ENCODE peak calls at places on chromosomes 5 and 9, in seven cellular contexts. L is fibroblast of gingiva, N is AG20443, K is GM20000, O is NCI-H1417, P is fibroblast of the aortic adventitia, Y is stromal cell of bone marrow. B is an unnamed sample.

GRCh38 chr5:83513491-83513890 is 41.9 kb downstream of the VCAN start:
- DNase-seq in L (no peak), N (no peak), K (no peak), O (no peak), P (peak), Y (no peak), B (no peak)

GRCh38 chr5:64923151-64923685 is 154.5 kb downstream of the CWC27 start:
- DNase-seq in L (no peak), N (no peak), K (no peak), O (no peak), P (no peak), Y (no peak), B (no peak)

GRCh38 chr9:81801190-81801589 is 111.8 kb upstream of the TLE1 start:
- DNase-seq in L (no peak), N (peak), K (no peak), O (no peak), P (peak), Y (peak), B (no peak)

GRCh38 chr9:134940236-134941208 is 22.8 kb upstream of the FCN1 start:
- DNase-seq in L (no peak), N (no peak), K (no peak), O (no peak), P (no peak), Y (no peak), B (no peak)

GRCh38 chr5:1392261-1392660 is 47.4 kb upstream of the CLPTM1L start:
- DNase-seq in L (no peak), N (no peak), K (no peak), O (no peak), P (no peak), Y (no peak), B (no peak)

GRCh38 chr9:91170951-91171350 is 190.8 kb downstream of the AUH start:
- DNase-seq in L (no peak), N (no peak), K (no peak), O (peak), P (no peak), Y (no peak), B (no peak)

GRCh38 chr5:163894645-163895044 is 389.2 kb downstream of the MAT2B start:
- DNase-seq in L (peak), N (no peak), K (no peak), O (no peak), P (peak), Y (peak), B (no peak)

GRCh38 chr5:96816991-96817390 is 9.2 kb upstream of the ERAP1 start:
- DNase-seq in L (no peak), N (no peak), K (peak), O (no peak), P (no peak), Y (no peak), B (no peak)

GRCh38 chr9:126860757-126861466 is 473 bp downstream of the ZBTB34 start:
- DNase-seq in L (no peak), N (peak), K (peak), O (no peak), P (no peak), Y (no peak), B (no peak)

GRCh38 chr5:407051-407450 is 35.9 kb upstream of the EXOC3 start:
- DNase-seq in L (no peak), N (no peak), K (no peak), O (no peak), P (no peak), Y (no peak), B (no peak)

GRCh38 chr5:92838253-92838652 is 742.8 kb downstream of the NR2F1-AS1 start:
- DNase-seq in L (no peak), N (no peak), K (peak), O (peak), P (no peak), Y (no peak), B (no peak)

GRCh38 chr5:6372251-6373080 is 5.9 kb downstream of the MED10 start:
- DNase-seq in L (no peak), N (no peak), K (no peak), O (no peak), P (no peak), Y (no peak), B (no peak)

GRCh38 chr5:2018390-2018724 is 135.6 kb upstream of the IRX4 start:
- DNase-seq in L (no peak), N (no peak), K (no peak), O (no peak), P (no peak), Y (no peak), B (no peak)

GRCh38 chr5:149372932-149373331 is 6.2 kb downstream of the IL17B start:
- DNase-seq in L (no peak), N (no peak), K (no peak), O (no peak), P (no peak), Y (no peak), B (no peak)

GRCh38 chr9:113228130-113228665 is 6.9 kb downstream of the SLC31A1 start:
- DNase-seq in L (no peak), N (no peak), K (no peak), O (peak), P (no peak), Y (no peak), B (no peak)

GRCh38 chr5:141363952-141364660 is at the start of gene PCDHGA5:
- DNase-seq in L (no peak), N (peak), K (no peak), O (no peak), P (peak), Y (no peak), B (no peak)

GRCh38 chr9:87646546-87646945 is 79.4 kb upstream of the CTSL start:
- DNase-seq in L (no peak), N (no peak), K (no peak), O (no peak), P (no peak), Y (no peak), B (no peak)

GRCh38 chr5:134129411-134130238 is 15.1 kb downstream of the TCF7 start:
- DNase-seq in L (no peak), N (no peak), K (no peak), O (no peak), P (no peak), Y (no peak), B (no peak)

GRCh38 chr5:72018158-72018803 is 89.0 kb upstream of the MAP1B start:
- DNase-seq in L (peak), N (peak), K (peak), O (peak), P (peak), Y (no peak), B (no peak)

GRCh38 chr9:107239474-107239873 is 43.6 kb upstream of the RAD23B start:
- DNase-seq in L (peak), N (no peak), K (peak), O (no peak), P (peak), Y (no peak), B (no peak)

GRCh38 chr9:111992523-111992922 is 95.9 kb downstream of the UGCG start:
- DNase-seq in L (no peak), N (peak), K (peak), O (no peak), P (peak), Y (no peak), B (peak)

GRCh38 chr9:114203410-114204140 is 48.2 kb downstream of the COL27A1 start:
- DNase-seq in L (no peak), N (no peak), K (no peak), O (no peak), P (no peak), Y (no peak), B (no peak)

GRCh38 chr9:81424431-81424830 is 264.9 kb downstream of the TLE1 start:
- DNase-seq in L (peak), N (no peak), K (no peak), O (no peak), P (no peak), Y (no peak), B (no peak)

GRCh38 chr5:169637085-169637855 is at the start of gene DOCK2:
- DNase-seq in L (no peak), N (peak), K (peak), O (no peak), P (no peak), Y (no peak), B (no peak)

GRCh38 chr9:136947955-136948510 is 3.0 kb downstream of the C8G start:
- DNase-seq in L (peak), N (peak), K (peak), O (no peak), P (peak), Y (peak), B (no peak)

GRCh38 chr5:131416729-131417128 is 152.9 kb downstream of the CDC42SE2 start:
- DNase-seq in L (no peak), N (no peak), K (peak), O (no peak), P (no peak), Y (no peak), B (no peak)

GRCh38 chr9:36928670-36929349 is 105.3 kb downstream of the PAX5 start:
- DNase-seq in L (peak), N (peak), K (peak), O (no peak), P (peak), Y (peak), B (peak)

GRCh38 chr9:2085719-2086515 is 70.8 kb downstream of the SMARCA2 start:
- DNase-seq in L (peak), N (peak), K (no peak), O (no peak), P (peak), Y (no peak), B (no peak)

GRCh38 chr5:155728857-155729683 is 597.9 kb upstream of the SGCD start:
- DNase-seq in L (no peak), N (peak), K (no peak), O (peak), P (no peak), Y (no peak), B (no peak)

GRCh38 chr5:164518741-164519080 is 1013.3 kb downstream of the MAT2B start:
- DNase-seq in L (no peak), N (no peak), K (no peak), O (no peak), P (no peak), Y (no peak), B (no peak)

GRCh38 chr5:55308254-55308836 is 556 bp downstream of the MTREX start:
- DNase-seq in L (peak), N (peak), K (peak), O (no peak), P (peak), Y (no peak), B (no peak)

GRCh38 chr5:72835633-72836032 is 19.2 kb downstream of the TNPO1 start:
- DNase-seq in L (no peak), N (no peak), K (no peak), O (no peak), P (no peak), Y (no peak), B (no peak)

GRCh38 chr5:151213803-151214613 is 9.9 kb downstream of the CCDC69 start:
- DNase-seq in L (peak), N (peak), K (peak), O (no peak), P (peak), Y (no peak), B (no peak)

GRCh38 chr9:127637322-127637847 is 25.3 kb downstream of the STXBP1 start:
- DNase-seq in L (peak), N (peak), K (no peak), O (no peak), P (peak), Y (peak), B (no peak)

GRCh38 chr9:110700953-110701352 is 32.4 kb downstream of the MUSK start:
- DNase-seq in L (no peak), N (peak), K (no peak), O (no peak), P (peak), Y (peak), B (no peak)

GRCh38 chr9:111805841-111806241 is 11.1 kb upstream of the SHOC1 start:
- DNase-seq in L (peak), N (peak), K (no peak), O (no peak), P (peak), Y (no peak), B (peak)

B was measured in kidney epithelial cell.